ENCODE peak calls at places on chromosomes 3 and 15, in four cellular contexts. H is lower lobe of right lung, C is cardiac muscle cell, R is Peyer's patch. E is an unnamed sample.
A peak's percentile ranks its signal among the peaks of the same experiment; 100 is the strongest.

GRCh38 chr3:15271785-15272381 is 60.5 kb downstream of the SH3BP5 start:
- DNase-seq in C (no peak), R (no peak), H (peak; percentile 80), E (peak; percentile 50)

GRCh38 chr3:83233715-83234114 is 1472.3 kb upstream of the GBE1 start:
- DNase-seq in C (no peak), H (no peak), R (no peak), E (no peak)

GRCh38 chr3:4866841-4867240 is 112.4 kb upstream of the BHLHE40 start:
- DNase-seq in C (peak; percentile 25), R (no peak), H (no peak), E (no peak)

GRCh38 chr3:23760871-23761373 is 44.8 kb upstream of the UBE2E1 start:
- DNase-seq in C (no peak), H (no peak), R (no peak), E (no peak)

GRCh38 chr3:42345811-42346210 is 64.6 kb downstream of the LYZL4 start:
- DNase-seq in H (no peak), R (no peak), C (no peak), E (no peak)

GRCh38 chr3:135920275-135920674 is 45.3 kb upstream of the PPP2R3A start:
- DNase-seq in H (no peak), R (no peak), C (no peak), E (no peak)

GRCh38 chr15:75891895-75892294 is 11.8 kb upstream of the FBXO22 start:
- DNase-seq in C (peak; percentile 80), H (no peak), R (no peak), E (no peak)

GRCh38 chr3:189673535-189673934 is 42.3 kb downstream of the TP63 start:
- DNase-seq in C (no peak), H (no peak), R (no peak), E (no peak)

GRCh38 chr3:61848885-61849284 is 287.5 kb downstream of the PTPRG start:
- DNase-seq in H (no peak), R (no peak), C (peak; percentile 97), E (no peak)

GRCh38 chr15:35186346-35186745 is 101.3 kb upstream of the NANOGP8 start:
- DNase-seq in H (no peak), C (no peak), R (no peak), E (no peak)

GRCh38 chr3:34361921-34362320 is 563.5 kb downstream of the PDCD6IP start:
- DNase-seq in H (peak; percentile 51), C (no peak), R (no peak), E (no peak)

GRCh38 chr3:29649815-29650547 is 369.1 kb downstream of the RBMS3 start:
- DNase-seq in H (peak; percentile 49), R (no peak), C (peak; percentile 38), E (peak; percentile 24)

GRCh38 chr3:150020527-150020926 is 49.8 kb upstream of the PFN2 start:
- DNase-seq in C (no peak), R (no peak), H (no peak), E (no peak)

GRCh38 chr3:48433472-48434118 is 3.7 kb upstream of the PLXNB1 start:
- DNase-seq in C (peak; percentile 36), H (no peak), R (peak; percentile 79), E (no peak)

GRCh38 chr3:146052791-146053310 is 108.1 kb downstream of the PLOD2 start:
- DNase-seq in R (no peak), C (peak; percentile 44), H (no peak), E (no peak)

GRCh38 chr3:99031778-99032177 is 130.3 kb upstream of the DCBLD2 start:
- DNase-seq in C (no peak), R (no peak), H (no peak), E (no peak)

GRCh38 chr3:16487506-16488175 is 25.9 kb downstream of the RFTN1 start:
- DNase-seq in H (no peak), C (no peak), R (no peak), E (no peak)

GRCh38 chr15:75850708-75851107 is 7.5 kb downstream of the UBE2Q2 start:
- DNase-seq in C (no peak), H (no peak), R (no peak), E (no peak)

GRCh38 chr15:51869074-51869425 is 39.6 kb downstream of the TMOD3 start:
- DNase-seq in C (peak; percentile 68), R (peak; percentile 52), H (no peak), E (no peak)

GRCh38 chr3:135050536-135050935 is 255.5 kb downstream of the EPHB1 start:
- DNase-seq in C (no peak), R (no peak), H (no peak), E (no peak)

GRCh38 chr3:45414823-45415222 is 26.4 kb downstream of the LARS2 start:
- DNase-seq in C (no peak), R (no peak), H (no peak), E (no peak)

GRCh38 chr3:181709537-181710279 is 2.0 kb upstream of the SOX2 start:
- DNase-seq in R (peak; percentile 74), H (peak; percentile 80), C (peak; percentile 73), E (peak; percentile 62)

GRCh38 chr15:78216276-78217229 is 17.8 kb downstream of the ACSBG1 start:
- DNase-seq in R (peak; percentile 86), C (peak; percentile 18), H (peak; percentile 61), E (peak; percentile 79)

GRCh38 chr15:95259513-95259912 is 1028.2 kb downstream of the MCTP2 start:
- DNase-seq in H (no peak), C (peak; percentile 89), R (no peak), E (peak; percentile 35)

GRCh38 chr3:183698318-183698731 is 728 bp downstream of the YEATS2 start:
- DNase-seq in C (peak; percentile 51), H (no peak), R (peak; percentile 57), E (peak; percentile 17)

GRCh38 chr3:147613710-147614109 is 204.5 kb downstream of the ZIC1 start:
- DNase-seq in H (no peak), R (no peak), C (no peak), E (no peak)

GRCh38 chr15:65731926-65732325 is 60.2 kb downstream of the DENND4A start:
- DNase-seq in C (no peak), H (no peak), R (no peak), E (no peak)

GRCh38 chr3:151351648-151352047 is 22.3 kb upstream of the P2RY13 start:
- DNase-seq in C (no peak), H (no peak), R (no peak), E (no peak)

GRCh38 chr3:133081016-133081415 is 42.8 kb downstream of the TMEM108 start:
- DNase-seq in C (no peak), H (no peak), R (no peak), E (no peak)

GRCh38 chr3:133079621-133080020 is 41.4 kb downstream of the TMEM108 start:
- DNase-seq in C (no peak), R (no peak), H (no peak), E (no peak)

GRCh38 chr3:133077688-133078087 is 39.5 kb downstream of the TMEM108 start:
- DNase-seq in H (no peak), R (no peak), C (no peak), E (no peak)

DNA sequence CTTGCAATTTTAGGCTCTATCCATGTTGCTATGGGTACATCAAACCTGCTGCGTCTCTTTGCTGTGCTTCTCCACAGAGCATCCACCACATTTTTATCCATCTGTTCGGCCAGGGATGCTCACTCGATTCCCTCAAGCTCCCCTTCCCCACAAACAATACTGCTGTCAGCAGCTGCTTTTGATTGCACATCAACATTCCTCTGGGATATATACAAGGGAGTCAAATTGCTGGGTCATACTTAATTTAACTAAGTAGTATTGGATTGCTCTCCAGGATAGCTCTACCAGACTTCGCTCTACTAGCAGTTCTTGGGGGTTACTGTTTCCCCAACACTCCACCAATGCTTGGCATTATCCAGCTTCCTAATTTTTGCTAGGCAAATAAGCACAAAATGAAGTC is 36.8 kb downstream of the TMEM108 start:
- DNase-seq in R (no peak), H (no peak), C (no peak), E (no peak)
- TF ChIP-seq CTCF in R (no peak), H (no peak), C (no peak), E (no peak)

GRCh38 chr3:177230641-177231040 is 33.4 kb upstream of the TBL1XR1 start:
- DNase-seq in R (no peak), H (no peak), C (no peak), E (no peak)
- H3K27me3 ChIP-seq in R (no peaks in the 10 kb centered on the region), H (no peaks in the 10 kb centered on the region), C (no peaks in the 10 kb centered on the region), E (no peaks in the 10 kb centered on the region)

GRCh38 chr3:170225166-170225565 is 2.9 kb downstream of the PRKCI start:
- DNase-seq in H (no peak), R (no peak), C (no peak), E (no peak)
- H3K4me3 ChIP-seq in H (no peak overlapping the region), R (no peak overlapping the region), C (no peak overlapping the region), E (no peak overlapping the region)

DNA sequence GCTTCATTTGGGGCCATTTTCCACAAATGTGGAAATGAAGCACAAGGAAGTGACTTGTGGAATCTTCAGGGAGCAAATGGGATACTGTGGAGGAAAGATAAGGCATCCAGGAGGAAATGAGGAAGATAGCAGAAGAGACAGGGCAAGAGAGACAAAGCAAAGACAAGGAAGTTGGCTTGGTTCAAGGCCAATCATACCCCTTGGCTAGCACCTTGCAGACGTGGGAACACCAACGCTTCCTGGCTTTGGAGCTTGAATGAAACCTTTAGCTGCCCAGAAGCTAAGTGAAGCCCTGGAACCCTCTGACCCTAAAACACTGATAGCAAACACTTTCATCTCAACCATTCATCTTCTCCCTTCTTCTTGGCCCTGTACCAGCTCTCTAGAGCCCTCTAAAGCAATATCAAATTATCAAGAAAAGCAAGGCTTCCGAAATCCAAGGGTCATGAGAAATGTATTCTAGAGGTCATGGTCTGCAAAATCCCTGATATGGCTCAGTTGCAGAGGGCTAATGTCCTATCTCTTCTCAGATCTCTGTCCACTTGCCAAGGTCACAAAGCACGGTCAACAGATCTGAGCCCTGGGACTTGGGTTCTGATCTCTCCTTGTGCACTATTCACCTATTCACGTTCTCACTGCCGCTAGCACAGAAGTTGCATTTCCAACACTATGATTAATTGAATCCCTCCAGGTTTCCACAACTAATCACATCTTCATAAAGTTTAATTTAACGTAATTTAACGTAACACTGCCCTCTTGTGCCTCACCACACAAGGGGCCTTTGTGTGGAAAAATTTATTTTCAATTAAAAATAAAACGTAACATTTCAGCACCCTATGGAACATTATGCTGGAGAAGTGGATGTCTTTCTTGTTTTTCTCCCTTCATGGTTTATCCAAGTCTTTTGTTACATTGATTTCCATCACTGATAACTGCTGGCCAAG is 557.6 kb upstream of the ADAMTS9 start:
- DNase-seq in R (no peak), H (no peak), C (peak; percentile 65), E (no peak)
- TF ChIP-seq CTCF in R (peak; percentile 33), H (peak; percentile 39), C (peak; percentile 64), E (peak; percentile 59)

GRCh38 chr15:69828181-69828828 is 269.4 kb downstream of the TLE3 start:
- DNase-seq in R (no peak), H (no peak), C (no peak), E (no peak)

GRCh38 chr15:69827751-69828150 is 270.0 kb downstream of the TLE3 start:
- DNase-seq in C (no peak), H (no peak), R (no peak), E (no peak)

GRCh38 chr15:69826818-69827174 is 270.9 kb downstream of the TLE3 start:
- DNase-seq in H (no peak), R (no peak), C (no peak), E (no peak)

GRCh38 chr15:69830425-69830824 is 267.3 kb downstream of the TLE3 start:
- DNase-seq in R (no peak), C (no peak), H (no peak), E (no peak)

DNA sequence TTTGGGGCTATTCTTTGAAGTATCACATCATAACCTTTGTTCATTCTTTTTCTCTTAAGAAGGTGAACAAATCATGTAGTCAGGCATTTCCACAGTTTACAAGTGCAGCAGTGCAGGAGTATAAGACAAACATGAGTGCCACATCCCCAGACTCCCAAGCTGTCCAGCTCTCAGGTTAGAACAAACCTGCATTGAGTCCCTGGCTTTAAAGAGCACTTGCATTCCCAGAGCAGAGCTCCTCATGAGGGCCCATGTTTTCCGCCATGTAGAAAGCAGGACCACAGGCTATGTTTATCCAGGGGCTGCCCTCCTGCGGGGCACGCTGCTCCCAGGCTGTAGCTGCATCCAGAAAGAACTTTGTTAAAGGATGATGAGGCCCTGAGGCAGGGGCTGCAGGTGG is 267.7 kb downstream of the TLE3 start:
- DNase-seq in H (no peak), R (no peak), C (no peak), E (no peak)
- H3K27me3 ChIP-seq in H (peaks cover 9% of the 10 kb centered on the region), R (no peaks in the 10 kb centered on the region), C (no peaks in the 10 kb centered on the region), E (peaks cover 78% of the 10 kb centered on the region)

E was measured in left ventricle myocardium inferior.